ENCODE peak calls at places on chromosomes 4 and X, in eight cellular contexts. T is cardiac fibroblast, I is gastrocnemius medialis, H is heart left ventricle, Z is neuronal stem cell, Y is DND-41, N is pancreas, S is AG04450. B is an unnamed sample.

GRCh38 chr4:23533859-23534258 is 356.0 kb downstream of the PPARGC1A start:
- DNase-seq in T (no peak), I (no peak), H (no peak), Z (no peak), Y (no peak), N (no peak), S (no peak), B (no peak)

GRCh38 chr4:68570122-68570507 is 6.0 kb downstream of the UGT2B17 start:
- DNase-seq in T (no peak), I (no peak), H (no peak), Z (no peak), Y (no peak), N (no peak), S (no peak), B (no peak)

GRCh38 chrX:122094611-122095010 is 1047.2 kb downstream of the GLUD2 start:
- DNase-seq in T (peak), I (no peak), H (no peak), Z (no peak), Y (no peak), N (no peak), S (no peak), B (no peak)

GRCh38 chr4:55884851-55885219 is 31.4 kb downstream of the EXOC1 start:
- DNase-seq in T (no peak), I (no peak), H (no peak), Z (no peak), Y (no peak), N (no peak), S (no peak), B (no peak)

GRCh38 chrX:129777218-129777768 is 2.5 kb upstream of the SASH3 start:
- DNase-seq in T (no peak), I (no peak), H (peak), Z (no peak), Y (peak), N (no peak), S (no peak), B (no peak)

GRCh38 chr4:121070274-121070673 is 2.1 kb downstream of the NDNF start:
- DNase-seq in T (no peak), I (no peak), H (no peak), Z (peak), Y (no peak), N (no peak), S (no peak), B (no peak)

GRCh38 chr4:53886090-53886489 is 178.3 kb downstream of the CHIC2 start:
- DNase-seq in T (no peak), I (no peak), H (no peak), Z (no peak), Y (no peak), N (no peak), S (no peak), B (no peak)

GRCh38 chrX:150362599-150363481 is at the start of gene MAMLD1:
- DNase-seq in T (peak), I (peak), H (peak), Z (no peak), Y (peak), N (peak), S (no peak), B (no peak)

GRCh38 chr4:185782523-185782922 is 29.5 kb downstream of the SORBS2 start:
- DNase-seq in T (peak), I (no peak), H (no peak), Z (no peak), Y (no peak), N (no peak), S (no peak), B (no peak)

GRCh38 chrX:107676559-107677378 is 48.5 kb downstream of the PRPS1 start:
- DNase-seq in T (peak), I (peak), H (peak), Z (no peak), Y (no peak), N (peak), S (peak), B (peak)

GRCh38 chrX:41558531-41558930 is 111.4 kb downstream of the NYX start:
- DNase-seq in T (peak), I (no peak), H (no peak), Z (no peak), Y (no peak), N (no peak), S (no peak), B (no peak)

GRCh38 chrX:21943460-21944135 is 3.1 kb downstream of the SMS start:
- DNase-seq in T (peak), I (no peak), H (no peak), Z (no peak), Y (no peak), N (no peak), S (peak), B (no peak)

GRCh38 chrX:107678957-107679740 is 50.8 kb downstream of the PRPS1 start:
- DNase-seq in T (peak), I (peak), H (peak), Z (no peak), Y (peak), N (no peak), S (no peak), B (no peak)

GRCh38 chr4:2860391-2861348 is 17.0 kb downstream of the ADD1 start:
- DNase-seq in T (peak), I (no peak), H (peak), Z (no peak), Y (no peak), N (no peak), S (no peak), B (no peak)

GRCh38 chrX:39816871-39817731 is 280.7 kb downstream of the BCOR start:
- DNase-seq in T (peak), I (no peak), H (no peak), Z (no peak), Y (peak), N (no peak), S (no peak), B (peak)

GRCh38 chrX:57282568-57282967 is 3.9 kb upstream of the FAAH2 start:
- DNase-seq in T (no peak), I (no peak), H (no peak), Z (no peak), Y (no peak), N (no peak), S (no peak), B (no peak)

GRCh38 chr4:188042191-188042590 is 46.6 kb downstream of the ZFP42 start:
- DNase-seq in T (no peak), I (no peak), H (no peak), Z (no peak), Y (no peak), N (no peak), S (no peak), B (no peak)

GRCh38 chr4:141501931-141502330 is 134.5 kb upstream of the IL15 start:
- DNase-seq in T (peak), I (no peak), H (no peak), Z (no peak), Y (no peak), N (no peak), S (no peak), B (no peak)

GRCh38 chrX:56564182-56564885 is 907 bp downstream of the UBQLN2 start:
- DNase-seq in T (peak), I (peak), H (peak), Z (peak), Y (peak), N (peak), S (peak), B (no peak)

GRCh38 chr4:118883861-118884260 is 4.8 kb upstream of the SYNPO2 start:
- DNase-seq in T (peak), I (no peak), H (no peak), Z (no peak), Y (no peak), N (no peak), S (no peak), B (no peak)

GRCh38 chr4:3689576-3690551 is 76.3 kb upstream of the ADRA2C start:
- DNase-seq in T (no peak), I (no peak), H (no peak), Z (no peak), Y (no peak), N (no peak), S (no peak), B (peak)

GRCh38 chr4:78545275-78546246 is 6.0 kb upstream of the ANXA3 start:
- DNase-seq in T (peak), I (no peak), H (peak), Z (no peak), Y (no peak), N (no peak), S (no peak), B (no peak)

GRCh38 chr4:65668201-65669007 is 1.9 kb downstream of the EPHA5 start:
- DNase-seq in T (peak), I (no peak), H (no peak), Z (peak), Y (no peak), N (peak), S (no peak), B (peak)

GRCh38 chrX:40177489-40177888 is 79.7 kb upstream of the BCOR start:
- DNase-seq in T (no peak), I (no peak), H (no peak), Z (no peak), Y (no peak), N (no peak), S (no peak), B (no peak)

GRCh38 chrX:151754042-151754419 is 19.5 kb downstream of the CNGA2 start:
- DNase-seq in T (peak), I (no peak), H (no peak), Z (no peak), Y (no peak), N (no peak), S (peak), B (no peak)

GRCh38 chrX:21926527-21927278 is 13.8 kb upstream of the SMS start:
- DNase-seq in T (peak), I (no peak), H (no peak), Z (no peak), Y (no peak), N (no peak), S (peak), B (no peak)

GRCh38 chr4:114864060-114864459 is 249.4 kb downstream of the NDST4 start:
- DNase-seq in T (no peak), I (no peak), H (no peak), Z (no peak), Y (no peak), N (no peak), S (no peak), B (no peak)

GRCh38 chrX:2401201-2401589 is 99.6 kb downstream of the DHRSX start:
- DNase-seq in T (no peak), I (peak), H (no peak), Z (peak), Y (no peak), N (no peak), S (no peak), B (no peak)

GRCh38 chr4:109355835-109356234 is 53.4 kb upstream of the COL25A1 start:
- DNase-seq in T (no peak), I (no peak), H (no peak), Z (no peak), Y (no peak), N (no peak), S (no peak), B (no peak)

GRCh38 chr4:53674891-53675290 is 83.6 kb upstream of the LNX1 start:
- DNase-seq in T (no peak), I (no peak), H (no peak), Z (no peak), Y (no peak), N (no peak), S (no peak), B (no peak)

GRCh38 chr4:106318511-106318910 is 2.2 kb downstream of the AIMP1 start:
- DNase-seq in T (no peak), I (no peak), H (no peak), Z (no peak), Y (no peak), N (no peak), S (no peak), B (no peak)

GRCh38 chr4:106315968-106316772 is at the start of the genes AIMP1 and TBCK:
- DNase-seq in T (peak), I (peak), H (peak), Z (peak), Y (peak), N (peak), S (peak), B (peak)

GRCh38 chr4:106315476-106315967 is 487 bp downstream of the TBCK start:
- DNase-seq in T (peak), I (no peak), H (no peak), Z (no peak), Y (peak), N (no peak), S (no peak), B (no peak)

GRCh38 chr4:106316773-106317409 is 541 bp downstream of the AIMP1 start:
- DNase-seq in T (no peak), I (no peak), H (no peak), Z (no peak), Y (no peak), N (no peak), S (no peak), B (no peak)

DNA sequence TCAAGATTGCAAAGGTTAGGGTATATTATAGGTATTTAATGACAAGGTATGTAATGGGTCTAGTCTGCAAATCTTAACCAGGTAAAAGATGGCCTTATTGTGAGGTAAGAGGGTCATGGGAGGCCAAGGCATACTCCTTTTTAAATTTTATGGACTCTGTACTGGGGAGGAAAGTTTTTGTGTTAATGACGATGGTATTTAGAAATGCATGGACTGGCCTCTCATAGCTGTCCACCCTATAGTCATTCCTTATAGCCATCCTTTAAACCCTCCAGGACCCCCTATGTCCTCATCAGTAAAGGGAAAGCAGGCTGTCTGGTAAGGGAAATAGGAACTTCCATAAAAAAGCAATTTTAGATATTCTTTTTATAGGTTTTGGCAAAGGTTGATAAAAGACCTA is 1.5 kb downstream of the AIMP1 start:
- DNase-seq in T (no peak), I (no peak), H (no peak), Z (no peak), Y (no peak), N (no peak), S (no peak), B (no peak)
- H3K4me3 ChIP-seq in T (no peak), I (no peak), H (no peak), Z (no peak), Y (peak), N (peak), S (peak), B (peak)

DNA sequence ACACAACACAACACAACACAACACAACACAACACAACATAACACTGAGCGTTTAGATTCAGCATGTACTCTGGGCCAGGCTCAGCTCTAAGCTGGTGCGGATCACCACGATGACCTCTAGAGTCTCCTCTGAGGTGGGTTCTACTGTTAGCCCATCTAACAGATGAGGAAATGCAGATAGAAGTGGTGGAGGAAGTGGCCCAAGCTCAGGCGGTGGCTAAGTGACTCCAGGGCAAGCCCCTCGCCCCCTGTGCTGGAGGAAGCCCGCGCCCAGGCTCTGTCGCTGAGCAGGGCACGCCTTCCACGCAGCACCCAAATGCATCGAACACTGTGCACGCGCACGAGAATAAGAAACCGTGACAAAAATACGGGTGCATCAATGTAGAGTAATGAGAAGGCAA is 45.3 kb upstream of the CDKN2AIP start:
- DNase-seq in T (no peak), I (no peak), H (no peak), Z (no peak), Y (no peak), N (no peak), S (no peak), B (no peak)
- H3K4me3 ChIP-seq in T (no peak), I (peak), H (no peak), Z (no peak), Y (no peak), N (peak), S (no peak), B (peak)

GRCh38 chr4:173367946-173368345 is 2.8 kb upstream of the SAP30 start:
- DNase-seq in T (peak), I (no peak), H (no peak), Z (no peak), Y (no peak), N (no peak), S (no peak), B (no peak)
- H3K4me3 ChIP-seq in T (no peak), I (no peak), H (no peak), Z (no peak), Y (peak), N (no peak), S (no peak), B (peak)

GRCh38 chrX:154412468-154412867 is 1.1 kb downstream of the TAFAZZIN start:
- DNase-seq in T (peak), I (no peak), H (peak), Z (no peak), Y (peak), N (no peak), S (no peak), B (no peak)

GRCh38 chrX:154408659-154409221 is 314 bp downstream of the DNASE1L1 start:
- DNase-seq in T (no peak), I (peak), H (no peak), Z (no peak), Y (no peak), N (no peak), S (no peak), B (no peak)

GRCh38 chrX:154411322-154411980 is at the start of gene TAFAZZIN:
- DNase-seq in T (peak), I (peak), H (peak), Z (peak), Y (peak), N (peak), S (no peak), B (peak)

GRCh38 chrX:154411981-154412340 is 622 bp downstream of the TAFAZZIN start:
- DNase-seq in T (peak), I (peak), H (peak), Z (no peak), Y (peak), N (peak), S (no peak), B (no peak)

DNA sequence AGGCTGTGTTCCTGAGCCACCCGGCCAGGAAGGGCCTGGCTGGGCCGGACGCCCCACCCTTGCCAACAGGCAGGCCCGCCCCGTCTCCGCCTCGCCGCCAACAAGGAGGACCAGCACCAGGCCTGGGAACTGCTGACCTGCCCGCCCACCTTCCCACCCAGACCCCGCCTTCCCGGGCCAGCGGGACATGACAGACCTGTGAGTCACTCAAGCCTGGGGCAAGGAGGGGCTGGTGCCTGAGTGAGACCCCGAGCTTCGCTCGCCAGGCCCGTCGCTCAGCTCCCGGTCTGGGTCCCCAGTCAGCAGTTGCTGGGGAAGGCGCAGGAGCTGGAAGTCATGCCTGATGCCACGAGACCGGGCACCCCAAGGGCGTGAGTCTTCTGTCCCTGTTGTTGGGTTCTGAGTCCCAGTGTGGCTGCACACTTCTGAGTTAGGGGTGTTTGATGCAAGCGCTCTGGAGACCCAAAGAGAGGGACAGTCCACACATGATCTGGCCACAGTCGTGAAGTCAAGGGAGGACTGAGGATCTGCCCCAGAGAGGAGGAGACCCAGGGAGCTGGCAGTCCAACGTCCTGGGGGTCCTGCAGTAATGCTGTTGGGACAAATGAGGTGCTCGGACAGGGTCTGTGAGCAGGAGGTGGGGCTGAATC is at the start of gene DNASE1L1:
- DNase-seq in T (peak), I (peak), H (peak), Z (peak), Y (no peak), N (peak), S (peak), B (peak)
- H3K4me3 ChIP-seq in T (peak), I (peak), H (peak), Z (no peak), Y (no peak), N (peak), S (peak), B (no peak)

GRCh38 chr4:163332526-163333405 is at the start of gene NPY1R:
- DNase-seq in T (peak), I (peak), H (peak), Z (peak), Y (no peak), N (peak), S (peak), B (peak)
- H3K4me3 ChIP-seq in T (peak), I (peak), H (peak), Z (peak), Y (no peak), N (peak), S (peak), B (peak)

DNA sequence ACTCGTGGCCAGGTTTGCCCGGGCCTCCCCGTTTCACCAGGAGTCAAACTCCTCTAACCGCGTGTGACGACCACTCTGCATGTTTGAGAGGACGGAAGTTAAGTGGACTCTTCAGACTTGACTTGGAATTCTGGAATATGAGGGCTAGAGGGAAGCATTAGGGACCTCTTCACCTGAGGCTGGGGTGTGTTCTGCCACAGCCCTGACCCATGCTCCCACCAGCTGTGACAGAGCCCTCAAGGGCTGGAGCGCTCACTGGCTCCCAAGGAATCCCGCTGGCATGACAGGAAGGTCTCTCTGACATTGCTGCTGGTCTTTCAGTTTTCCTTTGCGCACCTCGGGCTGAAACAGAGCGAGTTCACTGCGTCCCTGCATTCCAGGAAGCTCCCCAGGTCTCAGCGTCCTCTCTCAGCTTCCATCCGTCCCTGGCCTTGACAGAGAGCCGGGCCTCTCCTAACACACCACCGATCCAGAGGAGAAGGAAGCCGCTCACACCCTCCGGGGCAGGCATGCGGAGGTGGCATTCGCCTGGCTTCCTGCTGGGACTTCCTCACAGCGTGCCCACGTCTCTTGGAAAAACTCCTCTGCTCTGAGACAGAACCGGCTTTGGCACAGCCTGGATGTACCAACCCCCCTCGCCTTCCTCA is 3.4 kb downstream of the CTAG2 start:
- DNase-seq in T (no peak), I (no peak), H (no peak), Z (no peak), Y (no peak), N (no peak), S (no peak), B (peak)
- H3K4me3 ChIP-seq in T (no peak), I (no peak), H (no peak), Z (no peak), Y (no peak), N (no peak), S (no peak), B (no peak)

GRCh38 chrX:69541959-69542358 is 37.8 kb downstream of the NALF2 start:
- DNase-seq in T (no peak), I (no peak), H (no peak), Z (no peak), Y (no peak), N (no peak), S (no peak), B (no peak)

GRCh38 chrX:69535661-69536060 is 31.5 kb downstream of the NALF2 start:
- DNase-seq in T (no peak), I (no peak), H (no peak), Z (no peak), Y (no peak), N (no peak), S (no peak), B (no peak)

GRCh38 chrX:69539437-69539836 is 35.3 kb downstream of the NALF2 start:
- DNase-seq in T (no peak), I (no peak), H (no peak), Z (no peak), Y (no peak), N (no peak), S (no peak), B (no peak)

GRCh38 chrX:69543572-69543971 is 39.4 kb downstream of the NALF2 start:
- DNase-seq in T (no peak), I (no peak), H (no peak), Z (no peak), Y (no peak), N (no peak), S (no peak), B (no peak)

GRCh38 chrX:69538321-69538876 is 34.3 kb downstream of the NALF2 start:
- DNase-seq in T (peak), I (peak), H (peak), Z (peak), Y (no peak), N (peak), S (peak), B (no peak)
- H3K4me3 ChIP-seq in T (peak), I (peak), H (peak), Z (peak), Y (no peak), N (peak), S (peak), B (peak)

GRCh38 chrX:72027914-72028307 is 103.8 kb downstream of the RTL5 start:
- DNase-seq in T (no peak), I (no peak), H (no peak), Z (no peak), Y (no peak), N (no peak), S (no peak), B (no peak)
- H3K4me3 ChIP-seq in T (no peak), I (no peak), H (no peak), Z (no peak), Y (no peak), N (no peak), S (peak), B (no peak)